ENCODE peak calls at places on chromosome 4, in nine cellular contexts. M is tibial nerve; L is colonic mucosa; P is heart right ventricle; S is stomach; G is AG04450; R is right atrium auricular region; E is CD8-positive, alpha-beta memory T cell; T is hepatocyte. C is an unnamed sample.

GRCh38 chr4:8865681-8866310 is 5.8 kb downstream of the HMX1 start:
- DNase-seq in M (no peak), L (no peak), P (no peak), S (no peak), G (no peak), R (no peak), E (no peak), T (no peak), C (no peak)

GRCh38 chr4:95798003-95798402 is 41.9 kb upstream of the PDHA2 start:
- DNase-seq in M (no peak), L (no peak), P (no peak), S (no peak), G (no peak), R (no peak), E (no peak), T (no peak), C (no peak)

GRCh38 chr4:176393306-176394013 is 73.7 kb downstream of the SPCS3 start:
- DNase-seq in M (no peak), L (no peak), P (no peak), S (no peak), G (no peak), R (no peak), E (no peak), T (no peak), C (no peak)

GRCh38 chr4:8593268-8594096 is 917 bp downstream of the CPZ start:
- DNase-seq in M (no peak), L (no peak), P (no peak), S (no peak), G (no peak), R (no peak), E (no peak), T (no peak), C (no peak)

GRCh38 chr4:109998867-109999303 is 86.2 kb downstream of the EGF start:
- DNase-seq in M (peak; percentile 66), L (peak; percentile 38), P (peak; percentile 20), S (no peak), G (peak; percentile 11), R (no peak), E (no peak), T (peak; percentile 74), C (no peak)

GRCh38 chr4:139773560-139774318 is 108.1 kb downstream of the MGST2 start:
- DNase-seq in M (no peak), L (no peak), P (no peak), S (no peak), G (no peak), R (no peak), E (no peak), T (no peak), C (no peak)

GRCh38 chr4:75908555-75908954 is 6.3 kb upstream of the PPEF2 start:
- DNase-seq in M (no peak), L (no peak), P (no peak), S (no peak), G (no peak), R (no peak), E (no peak), T (no peak), C (no peak)

GRCh38 chr4:105644270-105644669 is 64.2 kb downstream of the INTS12 start:
- DNase-seq in M (no peak), L (no peak), P (no peak), S (no peak), G (no peak), R (no peak), E (no peak), T (no peak), C (no peak)

GRCh38 chr4:16269742-16270522 is 43.7 kb upstream of the TAPT1 start:
- DNase-seq in M (peak; percentile 24), L (no peak), P (no peak), S (no peak), G (no peak), R (no peak), E (no peak), T (no peak), C (peak; percentile 22)

DNA sequence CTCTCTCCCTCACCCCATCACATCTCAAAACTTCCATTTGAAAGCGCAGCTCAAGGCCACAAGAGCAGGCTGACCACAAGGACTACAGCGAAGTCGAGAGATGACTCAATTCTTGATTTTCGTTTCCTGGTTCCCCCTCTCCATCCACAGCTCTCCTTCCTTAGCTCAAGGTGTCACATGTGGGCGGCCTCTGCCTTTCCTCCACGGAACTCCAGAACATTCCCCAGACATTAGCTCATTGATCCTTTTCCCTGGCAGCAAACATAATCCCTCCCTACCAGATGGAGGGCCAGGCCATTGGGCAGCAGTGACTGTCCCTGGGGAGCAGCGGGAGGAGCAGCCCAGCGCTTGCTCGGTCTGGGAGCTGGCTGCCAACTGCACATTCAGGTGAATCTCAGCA is 56.3 kb downstream of the CCDC149 start:
- DNase-seq in M (no peak), L (no peak), P (no peak), S (no peak), G (peak; percentile 11), R (no peak), E (no peak), T (no peak), C (peak; percentile 25)
- H3K27ac ChIP-seq in M (peak overlapping the region; percentile 83), L (no peak overlapping the region), P (no peak overlapping the region), S (no peak overlapping the region), G (no peak overlapping the region), R (no peak overlapping the region), E (no peak overlapping the region), T (no peak overlapping the region), C (peak overlapping the region; percentile 32)

DNA sequence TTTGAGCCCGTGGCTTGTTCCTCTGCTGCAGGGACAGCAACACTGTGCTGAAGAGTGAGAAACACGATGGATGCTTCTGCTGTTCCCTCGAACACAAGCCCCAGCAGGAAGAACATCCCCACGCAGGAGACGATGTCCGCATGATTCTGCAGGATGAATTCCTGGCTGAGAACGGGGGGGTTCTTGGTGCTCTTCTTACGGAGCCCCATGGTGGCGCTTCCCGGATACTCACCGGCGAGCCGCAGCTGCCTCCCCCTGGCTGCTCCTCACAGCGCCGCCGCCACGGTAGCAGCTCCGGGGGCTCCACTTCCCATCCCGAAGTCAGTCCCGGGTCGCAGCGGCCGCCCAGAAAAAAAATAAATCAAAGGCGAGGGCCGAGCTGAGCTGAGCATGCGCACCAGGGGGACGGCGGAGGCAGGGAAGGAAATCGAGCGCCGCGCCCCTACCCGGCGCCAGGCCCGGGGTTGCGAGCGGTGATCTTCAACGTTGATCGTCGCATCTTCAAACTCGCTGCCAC is at the start of gene TRAM1L1:
- DNase-seq in M (no peak), L (peak; percentile 51), P (peak; percentile 45), S (peak; percentile 64), G (peak; percentile 42), R (peak; percentile 67), E (no peak), T (peak; percentile 90), C (peak; percentile 84)
- H3K4me3 ChIP-seq in M (peak within 1 kb of the TSS; percentile 64), L (peak within 1 kb of the TSS; percentile 41), P (peak within 1 kb of the TSS; percentile 59), S (peak within 1 kb of the TSS; percentile 58), G (peak within 1 kb of the TSS; percentile 72), R (peak within 1 kb of the TSS; percentile 45), E (no peak within 1 kb of the TSS), T (peak within 1 kb of the TSS; percentile 30), C (peak within 1 kb of the TSS; percentile 68)

GRCh38 chr4:14446904-14447303 is 555.4 kb upstream of the CPEB2 start:
- DNase-seq in M (no peak), L (no peak), P (no peak), S (no peak), G (no peak), R (no peak), E (no peak), T (no peak), C (no peak)

GRCh38 chr4:14449308-14449707 is 553.0 kb upstream of the CPEB2 start:
- DNase-seq in M (no peak), L (no peak), P (no peak), S (no peak), G (no peak), R (no peak), E (no peak), T (no peak), C (no peak)

GRCh38 chr4:14446311-14446710 is 556.0 kb upstream of the CPEB2 start:
- DNase-seq in M (no peak), L (no peak), P (no peak), S (no peak), G (no peak), R (no peak), E (no peak), T (no peak), C (no peak)

GRCh38 chr4:14441550-14441949 is 560.7 kb upstream of the CPEB2 start:
- DNase-seq in M (no peak), L (no peak), P (no peak), S (no peak), G (no peak), R (no peak), E (no peak), T (no peak), C (no peak)

GRCh38 chr4:14445882-14446281 is 556.4 kb upstream of the CPEB2 start:
- DNase-seq in M (no peak), L (no peak), P (no peak), S (no peak), G (no peak), R (no peak), E (no peak), T (no peak), C (no peak)
- H3K9me3 ChIP-seq in M (no peaks in the 10 kb centered on the region), L (no peaks in the 10 kb centered on the region), P (no peaks in the 10 kb centered on the region), S (no peaks in the 10 kb centered on the region), G (no peaks in the 10 kb centered on the region), R (no peaks in the 10 kb centered on the region), E (no peaks in the 10 kb centered on the region), T (no peaks in the 10 kb centered on the region), C (no peaks in the 10 kb centered on the region)

GRCh38 chr4:86441175-86441960 is 81.5 kb upstream of the MAPK10 start:
- DNase-seq in M (no peak), L (no peak), P (no peak), S (no peak), G (no peak), R (no peak), E (no peak), T (no peak), C (no peak)
- H3K27ac ChIP-seq in M (no peak overlapping the region), L (no peak overlapping the region), P (no peak overlapping the region), S (no peak overlapping the region), G (no peak overlapping the region), R (no peak overlapping the region), E (no peak overlapping the region), T (peak overlapping the region; percentile 1), C (no peak overlapping the region)

GRCh38 chr4:99894998-99895397 is 771 bp upstream of the LAMTOR3 start:
- DNase-seq in M (no peak), L (no peak), P (no peak), S (no peak), G (no peak), R (no peak), E (no peak), T (no peak), C (peak; percentile 32)

GRCh38 chr4:99887837-99888236 is 6.4 kb downstream of the LAMTOR3 start:
- DNase-seq in M (no peak), L (no peak), P (no peak), S (no peak), G (no peak), R (no peak), E (no peak), T (peak; percentile 19), C (no peak)

GRCh38 chr4:99893991-99894981 is at the start of gene LAMTOR3:
- DNase-seq in M (peak; percentile 82), L (peak; percentile 93), P (peak; percentile 92), S (peak; percentile 91), G (peak; percentile 51), R (peak; percentile 95), E (peak; percentile 84), T (peak; percentile 96), C (peak; percentile 96)

GRCh38 chr4:99893029-99893428 is 1.2 kb downstream of the LAMTOR3 start:
- DNase-seq in M (no peak), L (no peak), P (no peak), S (no peak), G (no peak), R (no peak), E (no peak), T (no peak), C (no peak)
- H3K4me3 ChIP-seq in M (peak overlapping the region; percentile 89), L (peak overlapping the region; percentile 84), P (peak overlapping the region; percentile 82), S (peak overlapping the region; percentile 95), G (peak overlapping the region; percentile 90), R (peak overlapping the region; percentile 99), E (peak overlapping the region; percentile 88), T (peak overlapping the region; percentile 51), C (peak overlapping the region; percentile 94)